ENCODE peak calls at places on chromosomes 16 and 17, in six cellular contexts. D, M, V, R, J and S are unnamed samples.

GRCh38 chr17:73013299-73013698 is 79.2 kb downstream of the SLC39A11 start:
- DNase-seq in M (no peak), V (no peak), R (no peak), J (no peak), D (no peak), S (no peak)

GRCh38 chr16:84541999-84542876 is 37.8 kb upstream of the MEAK7 start:
- DNase-seq in V (no peak), R (peak), J (no peak), M (no peak), D (no peak), S (no peak)

GRCh38 chr16:21169249-21169981 is 10.9 kb downstream of the LDAF1 start:
- DNase-seq in R (no peak), J (no peak), V (no peak), M (no peak), D (no peak), S (peak)

GRCh38 chr17:82657926-82658325 is 9.7 kb upstream of the WDR45B start:
- DNase-seq in R (no peak), M (no peak), D (no peak), J (no peak), V (no peak), S (no peak)

GRCh38 chr16:49924078-49924477 is 68.2 kb upstream of the ZNF423 start:
- DNase-seq in J (no peak), R (no peak), D (no peak), M (no peak), V (no peak), S (no peak)

GRCh38 chr17:20914658-20915057 is 128.2 kb downstream of the USP22 start:
- DNase-seq in M (no peak), D (no peak), R (peak), J (no peak), V (no peak), S (no peak)

GRCh38 chr17:78717431-78717980 is 64.6 kb downstream of the CYTH1 start:
- DNase-seq in J (no peak), D (no peak), M (no peak), R (peak), V (peak), S (no peak)

GRCh38 chr17:55228683-55229192 is 36.0 kb upstream of the HLF start:
- DNase-seq in D (no peak), R (no peak), V (no peak), J (no peak), M (no peak), S (no peak)

GRCh38 chr17:13311301-13311700 is 290.4 kb downstream of the HS3ST3A1 start:
- DNase-seq in D (no peak), J (no peak), V (no peak), M (no peak), R (no peak), S (peak)

GRCh38 chr16:24996731-24997130 is 18.4 kb downstream of the ARHGAP17 start:
- DNase-seq in R (no peak), D (no peak), M (no peak), V (no peak), J (no peak), S (no peak)